ENCODE peak calls at places on chromosomes 6 and 20, in four cellular contexts. G, O, H and Q are unnamed samples.

GRCh38 chr6:90811596-90812226 is 224.8 kb upstream of the MAP3K7 start:
- DNase-seq in O (no peak), G (no peak), H (no peak), Q (no peak)

GRCh38 chr20:46222521-46223007 is 85.7 kb downstream of the CDH22 start:
- DNase-seq in H (no peak), O (no peak), G (no peak), Q (no peak)

GRCh38 chr6:36677059-36677749 is 1.3 kb upstream of the CDKN1A start:
- DNase-seq in O (no peak), H (peak), G (no peak), Q (no peak)

GRCh38 chr6:27145731-27146455 is 101.6 kb upstream of the PRSS16 start:
- DNase-seq in O (peak), H (peak), G (peak), Q (peak)

GRCh38 chr6:56204134-56204533 is 43.2 kb downstream of the COL21A1 start:
- DNase-seq in H (no peak), O (no peak), G (no peak), Q (no peak)

GRCh38 chr6:2753116-2753489 is 2.4 kb upstream of the MYLK4 start:
- DNase-seq in G (no peak), O (no peak), H (no peak), Q (no peak)

GRCh38 chr6:87274660-87275273 is 47.6 kb upstream of the SMIM8 start:
- DNase-seq in H (peak), O (peak), G (no peak), Q (no peak)

GRCh38 chr6:28673800-28674671 is 148.4 kb downstream of the GPX5 start:
- DNase-seq in H (peak), O (peak), G (no peak), Q (no peak)

GRCh38 chr6:96391776-96392175 is 129.8 kb upstream of the UFL1 start:
- DNase-seq in G (peak), O (no peak), H (no peak), Q (no peak)

GRCh38 chr6:3566812-3567211 is 110.0 kb upstream of the SLC22A23 start:
- DNase-seq in H (no peak), O (peak), G (no peak), Q (no peak)

GRCh38 chr20:48463096-48463710 is 364.6 kb downstream of the PREX1 start:
- DNase-seq in H (no peak), O (no peak), G (no peak), Q (no peak)

GRCh38 chr6:157531986-157532365 is 151.0 kb downstream of the ZDHHC14 start:
- DNase-seq in H (no peak), G (no peak), O (no peak), Q (no peak)

GRCh38 chr6:33123732-33124524 is 48.1 kb downstream of the HLA-DPB1 start:
- DNase-seq in H (peak), G (no peak), O (no peak), Q (no peak)

GRCh38 chr6:32941412-32941784 is 570 bp upstream of the HLA-DMB start:
- DNase-seq in G (no peak), H (no peak), O (no peak), Q (no peak)

GRCh38 chr6:93036835-93037234 is 382.5 kb downstream of the EPHA7 start:
- DNase-seq in G (no peak), O (no peak), H (peak), Q (no peak)

GRCh38 chr6:108689279-108690161 is 128.8 kb downstream of the FOXO3 start:
- DNase-seq in H (peak), O (peak), G (peak), Q (peak)

GRCh38 chr6:42021847-42022754 is 28.2 kb upstream of the TAF8 start:
- DNase-seq in O (no peak), H (peak), G (no peak), Q (no peak)

GRCh38 chr20:40687384-40688128 is 1.5 kb downstream of the MAFB start:
- DNase-seq in H (peak), G (no peak), O (no peak), Q (peak)

GRCh38 chr6:132764370-132764769 is 6.7 kb upstream of the VNN2 start:
- DNase-seq in H (peak), G (no peak), O (peak), Q (no peak)

GRCh38 chr20:26324177-26324576 is 627.5 kb upstream of the ZNF337 start:
- DNase-seq in O (no peak), H (no peak), G (no peak), Q (no peak)

GRCh38 chr6:134041093-134041492 is 11.3 kb downstream of the SLC2A12 start:
- DNase-seq in G (no peak), O (no peak), H (peak), Q (no peak)

GRCh38 chr6:44617416-44617815 is 229.9 kb downstream of the CDC5L start:
- DNase-seq in G (no peak), H (no peak), O (no peak), Q (no peak)

GRCh38 chr6:4848382-4849068 is 72.3 kb downstream of the CDYL start:
- DNase-seq in G (no peak), H (peak), O (no peak), Q (no peak)

GRCh38 chr6:75151013-75151412 is 54.8 kb downstream of the COL12A1 start:
- DNase-seq in H (no peak), O (no peak), G (no peak), Q (no peak)

GRCh38 chr6:130853555-130854183 is 26.5 kb downstream of the SMLR1 start:
- DNase-seq in G (no peak), H (peak), O (no peak), Q (no peak)

GRCh38 chr6:179340-179950 is 112.8 kb upstream of the DUSP22 start:
- DNase-seq in O (no peak), H (no peak), G (no peak), Q (no peak)

GRCh38 chr6:16849280-16850210 is 88.3 kb upstream of the ATXN1 start:
- DNase-seq in O (peak), G (no peak), H (peak), Q (no peak)

GRCh38 chr6:138182939-138183791 is 21.4 kb downstream of the ARFGEF3 start:
- DNase-seq in G (peak), O (no peak), H (no peak), Q (no peak)

GRCh38 chr6:334536-334935 is 42.2 kb downstream of the DUSP22 start:
- DNase-seq in G (no peak), H (no peak), O (no peak), Q (no peak)

GRCh38 chr20:2840967-2841531 is 504 bp downstream of the VPS16 start:
- DNase-seq in H (peak), O (peak), G (no peak), Q (no peak)

GRCh38 chr6:134303903-134304302 is 14.0 kb downstream of the SGK1 start:
- DNase-seq in O (no peak), G (no peak), H (peak), Q (no peak)

GRCh38 chr6:90414352-90414751 is 117.7 kb upstream of the BACH2 start:
- DNase-seq in H (no peak), G (no peak), O (no peak), Q (no peak)

GRCh38 chr6:151702851-151703629 is 104.4 kb upstream of the ESR1 start:
- DNase-seq in G (no peak), H (peak), O (no peak), Q (no peak)

GRCh38 chr6:151962246-151962846 is 154.9 kb downstream of the ESR1 start:
- DNase-seq in O (no peak), H (peak), G (no peak), Q (no peak)